ENCODE peak calls at places on chromosomes 16 and 17, in seven cellular contexts. One of them, this sample, is unnamed.

GRCh38 chr16:65758620-65759019 is 607.9 kb upstream of the CDH5 start:
- DNase-seq in heart left ventricle: no peak
- DNase-seq in lower leg skin: no peak
- DNase-seq in IMR-90: no peak
- DNase-seq in GM12892: no peak
- DNase-seq in testis: no peak
- DNase-seq in uterus: no peak
- DNase-seq in this sample: no peak

GRCh38 chr17:50283246-50283645 is 9.0 kb downstream of the TMEM92 start:
- DNase-seq in heart left ventricle: no peak
- DNase-seq in lower leg skin: no peak
- DNase-seq in IMR-90: no peak
- DNase-seq in GM12892: peak; percentile 57
- DNase-seq in testis: no peak
- DNase-seq in uterus: no peak
- DNase-seq in this sample: no peak

GRCh38 chr17:59842901-59843652 is 49.7 kb downstream of the TUBD1 start:
- DNase-seq in heart left ventricle: no peak
- DNase-seq in lower leg skin: peak; percentile 85
- DNase-seq in IMR-90: peak; percentile 97
- DNase-seq in GM12892: no peak
- DNase-seq in testis: no peak
- DNase-seq in uterus: no peak
- DNase-seq in this sample: peak; percentile 44

GRCh38 chr16:78045865-78046581 is 23.7 kb downstream of the CLEC3A start:
- DNase-seq in heart left ventricle: peak; percentile 57
- DNase-seq in lower leg skin: no peak
- DNase-seq in IMR-90: peak; percentile 54
- DNase-seq in GM12892: peak; percentile 19
- DNase-seq in testis: peak; percentile 75
- DNase-seq in uterus: peak; percentile 18
- DNase-seq in this sample: peak; percentile 60

GRCh38 chr17:14464741-14465140 is 163.9 kb downstream of the HS3ST3B1 start:
- DNase-seq in heart left ventricle: no peak
- DNase-seq in lower leg skin: no peak
- DNase-seq in IMR-90: peak; percentile 70
- DNase-seq in GM12892: no peak
- DNase-seq in testis: no peak
- DNase-seq in uterus: no peak
- DNase-seq in this sample: no peak

GRCh38 chr16:81873843-81874752 is 95.0 kb downstream of the PLCG2 start:
- DNase-seq in heart left ventricle: peak; percentile 50
- DNase-seq in lower leg skin: no peak
- DNase-seq in IMR-90: peak; percentile 24
- DNase-seq in GM12892: peak; percentile 43
- DNase-seq in testis: peak; percentile 53
- DNase-seq in uterus: peak; percentile 52
- DNase-seq in this sample: peak; percentile 55

GRCh38 chr16:4607841-4608703 is 6.6 kb downstream of the UBALD1 start:
- DNase-seq in heart left ventricle: no peak
- DNase-seq in lower leg skin: peak; percentile 66
- DNase-seq in IMR-90: no peak
- DNase-seq in GM12892: no peak
- DNase-seq in testis: no peak
- DNase-seq in uterus: no peak
- DNase-seq in this sample: no peak

GRCh38 chr16:47506800-47507199 is 45.7 kb downstream of the PHKB start:
- DNase-seq in heart left ventricle: no peak
- DNase-seq in lower leg skin: no peak
- DNase-seq in IMR-90: no peak
- DNase-seq in GM12892: no peak
- DNase-seq in testis: no peak
- DNase-seq in uterus: no peak
- DNase-seq in this sample: no peak

GRCh38 chr17:28475151-28475900 is 1.9 kb downstream of the SLC13A2 start:
- DNase-seq in heart left ventricle: no peak
- DNase-seq in lower leg skin: no peak
- DNase-seq in IMR-90: no peak
- DNase-seq in GM12892: no peak
- DNase-seq in testis: no peak
- DNase-seq in uterus: no peak
- DNase-seq in this sample: no peak

GRCh38 chr17:39634384-39634871 is 2.5 kb upstream of the STARD3 start:
- DNase-seq in heart left ventricle: no peak
- DNase-seq in lower leg skin: no peak
- DNase-seq in IMR-90: peak; percentile 44
- DNase-seq in GM12892: no peak
- DNase-seq in testis: no peak
- DNase-seq in uterus: no peak
- DNase-seq in this sample: peak; percentile 70

GRCh38 chr17:13671771-13672170 is 70.0 kb upstream of the HS3ST3A1 start:
- DNase-seq in heart left ventricle: no peak
- DNase-seq in lower leg skin: no peak
- DNase-seq in IMR-90: no peak
- DNase-seq in GM12892: no peak
- DNase-seq in testis: no peak
- DNase-seq in uterus: no peak
- DNase-seq in this sample: no peak

GRCh38 chr16:74830646-74831045 is 56.0 kb upstream of the FA2H start:
- DNase-seq in heart left ventricle: no peak
- DNase-seq in lower leg skin: no peak
- DNase-seq in IMR-90: no peak
- DNase-seq in GM12892: no peak
- DNase-seq in testis: no peak
- DNase-seq in uterus: no peak
- DNase-seq in this sample: no peak

GRCh38 chr17:19237389-19238166 is 412 bp downstream of the EPN2 start:
- DNase-seq in heart left ventricle: peak; percentile 57
- DNase-seq in lower leg skin: peak; percentile 89
- DNase-seq in IMR-90: no peak
- DNase-seq in GM12892: peak; percentile 59
- DNase-seq in testis: peak; percentile 27
- DNase-seq in uterus: peak; percentile 61
- DNase-seq in this sample: no peak

GRCh38 chr17:251531-251930 is 70.1 kb upstream of the DOC2B start:
- DNase-seq in heart left ventricle: no peak
- DNase-seq in lower leg skin: peak; percentile 77
- DNase-seq in IMR-90: no peak
- DNase-seq in GM12892: no peak
- DNase-seq in testis: no peak
- DNase-seq in uterus: peak; percentile 8
- DNase-seq in this sample: no peak

GRCh38 chr17:66949501-66949900 is 15.0 kb upstream of the CACNG4 start:
- DNase-seq in heart left ventricle: no peak
- DNase-seq in lower leg skin: no peak
- DNase-seq in IMR-90: peak; percentile 8
- DNase-seq in GM12892: no peak
- DNase-seq in testis: no peak
- DNase-seq in uterus: no peak
- DNase-seq in this sample: no peak

GRCh38 chr17:8965394-8966168 is at the start of gene PIK3R5:
- DNase-seq in heart left ventricle: peak; percentile 21
- DNase-seq in lower leg skin: peak; percentile 89
- DNase-seq in IMR-90: no peak
- DNase-seq in GM12892: peak; percentile 93
- DNase-seq in testis: peak; percentile 60
- DNase-seq in uterus: no peak
- DNase-seq in this sample: peak; percentile 23

GRCh38 chr17:83204230-83204725 is 124.9 kb downstream of the METRNL start:
- DNase-seq in heart left ventricle: no peak
- DNase-seq in lower leg skin: no peak
- DNase-seq in IMR-90: no peak
- DNase-seq in GM12892: no peak
- DNase-seq in testis: no peak
- DNase-seq in uterus: no peak
- DNase-seq in this sample: no peak

GRCh38 chr17:29620779-29621500 is 1.8 kb downstream of the CORO6 start:
- DNase-seq in heart left ventricle: no peak
- DNase-seq in lower leg skin: no peak
- DNase-seq in IMR-90: no peak
- DNase-seq in GM12892: no peak
- DNase-seq in testis: no peak
- DNase-seq in uterus: no peak
- DNase-seq in this sample: no peak

GRCh38 chr16:57118461-57119084 is 26.2 kb downstream of the CPNE2 start:
- DNase-seq in heart left ventricle: no peak
- DNase-seq in lower leg skin: no peak
- DNase-seq in IMR-90: no peak
- DNase-seq in GM12892: no peak
- DNase-seq in testis: no peak
- DNase-seq in uterus: no peak
- DNase-seq in this sample: no peak

GRCh38 chr17:69757794-69758430 is 317.1 kb upstream of the KCNJ16 start:
- DNase-seq in heart left ventricle: no peak
- DNase-seq in lower leg skin: no peak
- DNase-seq in IMR-90: peak; percentile 94
- DNase-seq in GM12892: no peak
- DNase-seq in testis: no peak
- DNase-seq in uterus: no peak
- DNase-seq in this sample: no peak

GRCh38 chr17:37239690-37240344 is 136.0 kb upstream of the C17orf78 start:
- DNase-seq in heart left ventricle: no peak
- DNase-seq in lower leg skin: no peak
- DNase-seq in IMR-90: peak; percentile 72
- DNase-seq in GM12892: no peak
- DNase-seq in testis: no peak
- DNase-seq in uterus: no peak
- DNase-seq in this sample: peak; percentile 71

GRCh38 chr17:49987290-49987585 is 7.8 kb downstream of the DLX3 start:
- DNase-seq in heart left ventricle: no peak
- DNase-seq in lower leg skin: peak; percentile 72
- DNase-seq in IMR-90: no peak
- DNase-seq in GM12892: no peak
- DNase-seq in testis: no peak
- DNase-seq in uterus: no peak
- DNase-seq in this sample: no peak

GRCh38 chr16:27269300-27270150 is 953 bp upstream of the NSMCE1 start:
- DNase-seq in heart left ventricle: no peak
- DNase-seq in lower leg skin: no peak
- DNase-seq in IMR-90: no peak
- DNase-seq in GM12892: no peak
- DNase-seq in testis: no peak
- DNase-seq in uterus: no peak
- DNase-seq in this sample: no peak

GRCh38 chr17:65022751-65023421 is 33.7 kb downstream of the GNA13 start:
- DNase-seq in heart left ventricle: no peak
- DNase-seq in lower leg skin: no peak
- DNase-seq in IMR-90: peak; percentile 70
- DNase-seq in GM12892: peak; percentile 31
- DNase-seq in testis: no peak
- DNase-seq in uterus: no peak
- DNase-seq in this sample: no peak

GRCh38 chr17:15465045-15465701 is 2.2 kb downstream of the CDRT4 start:
- DNase-seq in heart left ventricle: no peak
- DNase-seq in lower leg skin: no peak
- DNase-seq in IMR-90: no peak
- DNase-seq in GM12892: no peak
- DNase-seq in testis: no peak
- DNase-seq in uterus: no peak
- DNase-seq in this sample: peak; percentile 20
- TF ChIP-seq POLR2A in heart left ventricle: no peak
- TF ChIP-seq POLR2A in lower leg skin: no peak
- TF ChIP-seq POLR2A in IMR-90: no peak
- TF ChIP-seq POLR2A in GM12892: no peak
- TF ChIP-seq POLR2A in testis: no peak
- TF ChIP-seq POLR2A in uterus: no peak
- TF ChIP-seq POLR2A in this sample: no peak

DNA sequence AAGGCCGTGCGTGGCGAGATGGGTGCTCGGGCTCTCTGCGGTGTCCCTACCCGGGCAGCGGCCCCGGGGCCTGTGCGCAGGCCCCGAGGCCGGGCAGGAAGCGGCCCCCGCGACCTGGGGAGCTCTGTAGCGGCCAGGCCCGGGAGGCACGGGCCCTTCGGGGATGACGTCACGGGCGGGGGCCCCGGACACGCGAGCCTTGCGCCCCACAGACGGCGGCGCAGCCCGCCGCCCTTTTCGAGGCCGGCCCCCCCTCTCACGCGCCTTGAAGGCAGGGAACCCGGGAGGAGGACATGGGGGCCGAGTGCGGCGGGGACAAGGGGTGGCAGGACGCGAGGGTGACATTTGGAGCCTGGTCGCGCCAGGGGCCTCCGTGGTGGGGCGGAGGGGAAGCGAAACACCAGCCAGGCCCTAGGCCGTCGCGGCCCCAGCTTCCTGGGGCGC is 1.1 kb downstream of the RAI1 start:
- DNase-seq in heart left ventricle: peak; percentile 61
- DNase-seq in lower leg skin: peak; percentile 90
- DNase-seq in IMR-90: no peak
- DNase-seq in GM12892: peak; percentile 68
- DNase-seq in testis: peak; percentile 63
- DNase-seq in uterus: peak; percentile 53
- DNase-seq in this sample: peak; percentile 76
- TF ChIP-seq POLR2A in heart left ventricle: no peak
- TF ChIP-seq POLR2A in lower leg skin: no peak
- TF ChIP-seq POLR2A in IMR-90: peak; percentile 31
- TF ChIP-seq POLR2A in GM12892: peak; percentile 74
- TF ChIP-seq POLR2A in testis: no peak
- TF ChIP-seq POLR2A in uterus: no peak
- TF ChIP-seq POLR2A in this sample: no peak

DNA sequence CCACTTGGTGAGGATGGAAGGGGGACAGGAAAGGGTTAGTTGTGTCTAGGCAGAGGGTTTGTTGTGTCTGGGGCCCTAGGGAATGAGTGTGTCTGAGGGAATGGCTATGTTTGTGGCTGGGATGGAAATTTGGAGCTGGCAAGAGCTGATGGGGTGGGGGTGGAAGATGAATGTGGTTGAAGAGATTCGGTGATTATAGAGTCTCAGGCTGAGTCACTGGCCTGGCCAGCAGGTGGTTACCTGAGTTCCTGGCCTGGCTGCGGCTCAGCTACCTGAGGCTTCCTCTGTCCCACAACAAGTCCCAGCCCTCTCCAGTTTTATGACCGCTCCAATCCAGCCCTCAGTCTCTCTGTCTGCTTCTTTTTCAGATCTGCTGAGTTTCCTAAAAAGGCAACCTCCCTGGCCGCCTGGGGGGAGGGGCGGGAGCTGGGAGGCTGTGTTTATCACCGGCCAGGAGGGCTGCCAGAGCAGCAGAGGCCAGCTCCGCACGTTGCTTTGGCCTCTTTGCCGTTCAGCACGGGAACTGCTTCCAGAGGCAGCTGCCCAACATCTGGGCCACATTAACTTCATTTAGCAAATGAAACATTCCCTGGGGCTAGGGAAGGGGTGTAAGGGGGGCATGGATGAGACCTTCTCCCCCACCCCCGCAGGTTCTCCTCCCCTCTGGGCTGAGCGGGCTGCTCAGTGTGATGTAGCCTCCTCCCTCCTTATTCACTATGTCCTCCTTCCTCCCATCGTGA is 21.8 kb downstream of the ITGB3 start:
- DNase-seq in heart left ventricle: peak; percentile 89
- DNase-seq in lower leg skin: peak; percentile 96
- DNase-seq in IMR-90: peak; percentile 84
- DNase-seq in GM12892: no peak
- DNase-seq in testis: peak; percentile 88
- DNase-seq in uterus: peak; percentile 97
- DNase-seq in this sample: peak; percentile 68
- TF ChIP-seq POLR2A in heart left ventricle: no peak
- TF ChIP-seq POLR2A in lower leg skin: no peak
- TF ChIP-seq POLR2A in IMR-90: no peak
- TF ChIP-seq POLR2A in GM12892: no peak
- TF ChIP-seq POLR2A in testis: no peak
- TF ChIP-seq POLR2A in uterus: peak; percentile 60
- TF ChIP-seq POLR2A in this sample: no peak

GRCh38 chr16:19523559-19524355 is at the start of gene CCP110:
- DNase-seq in heart left ventricle: peak; percentile 96
- DNase-seq in lower leg skin: peak; percentile 99
- DNase-seq in IMR-90: peak; percentile 96
- DNase-seq in GM12892: peak; percentile 78
- DNase-seq in testis: peak; percentile 99
- DNase-seq in uterus: peak; percentile 96
- DNase-seq in this sample: peak; percentile 96
- TF ChIP-seq POLR2A in heart left ventricle: peak; percentile 62
- TF ChIP-seq POLR2A in lower leg skin: no peak
- TF ChIP-seq POLR2A in IMR-90: peak; percentile 46
- TF ChIP-seq POLR2A in GM12892: peak; percentile 76
- TF ChIP-seq POLR2A in testis: no peak
- TF ChIP-seq POLR2A in uterus: peak; percentile 4
- TF ChIP-seq POLR2A in this sample: peak; percentile 91